ENCODE peak calls at places on chromosomes 11 and 22, in five cellular contexts. G is HepG2, I is GM23338, Y is IMR-90, E is left lung. W is an unnamed sample.

GRCh38 chr11:79237111-79237510 is 203.7 kb downstream of the TENM4 start:
- ATAC-seq in G (no peak), I (no peak), Y (peak), E (no peak), W (no peak)

GRCh38 chr11:70314730-70315129 is 44.2 kb downstream of the PPFIA1 start:
- ATAC-seq in G (no peak), I (no peak), Y (no peak), E (no peak), W (no peak)

GRCh38 chr11:97140885-97141494 is 751.2 kb downstream of the JRKL start:
- ATAC-seq in G (peak), I (peak), Y (no peak), E (peak), W (no peak)

GRCh38 chr11:134488913-134489312 is 76.9 kb upstream of the B3GAT1 start:
- ATAC-seq in G (no peak), I (no peak), Y (no peak), E (no peak), W (no peak)

GRCh38 chr11:7600205-7600775 is 73.0 kb downstream of the CYB5R2 start:
- ATAC-seq in G (peak), I (no peak), Y (peak), E (peak), W (peak)

GRCh38 chr11:30328676-30329075 is 5.8 kb downstream of the ARL14EP start:
- ATAC-seq in G (no peak), I (no peak), Y (peak), E (no peak), W (no peak)

GRCh38 chr11:96207459-96208449 is 135.2 kb downstream of the MAML2 start:
- ATAC-seq in G (peak), I (peak), Y (peak), E (peak), W (no peak)

GRCh38 chr22:49503896-49504521 is 323.7 kb downstream of the BRD1 start:
- ATAC-seq in G (no peak), I (no peak), Y (no peak), E (no peak), W (no peak)

GRCh38 chr11:7576671-7577225 is 62.9 kb downstream of the PPFIBP2 start:
- ATAC-seq in G (no peak), I (no peak), Y (peak), E (peak), W (peak)

GRCh38 chr22:29702025-29702930 is 17.5 kb upstream of the CABP7 start:
- ATAC-seq in G (peak), I (peak), Y (peak), E (peak), W (no peak)
- TF ChIP-seq CTCF in G (no peak), I (no peak), Y (peak), E (no peak), W (no peak)

GRCh38 chr11:62539238-62539925 is 7.2 kb downstream of the AHNAK start:
- ATAC-seq in G (no peak), I (no peak), Y (peak), E (peak), W (peak)
- H3K4me3 ChIP-seq in G (no peak), I (no peak), Y (no peak), E (no peak), W (peak)

DNA sequence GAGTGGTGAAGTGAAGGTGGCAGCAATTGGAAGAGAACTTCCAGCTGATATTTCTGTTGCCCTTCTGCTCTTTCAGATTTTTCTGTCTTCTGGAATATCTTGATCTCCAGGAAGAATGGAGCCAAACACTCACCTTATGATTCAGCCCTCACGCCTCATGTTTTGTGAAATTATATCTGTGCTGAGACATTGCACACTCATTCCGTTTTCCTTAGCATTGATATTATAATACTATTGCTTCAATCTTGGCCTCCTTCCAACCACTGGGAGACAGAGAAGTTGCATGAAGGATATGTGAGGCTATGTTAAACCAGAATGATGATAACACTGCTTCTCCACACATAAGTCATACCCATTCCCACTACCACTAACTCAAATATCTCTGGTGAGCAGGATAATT is 177.9 kb downstream of the ETS1 start:
- ATAC-seq in G (no peak), I (no peak), Y (peak), E (no peak), W (no peak)
- TF ChIP-seq CTCF in G (no peak), I (no peak), Y (no peak), E (no peak), W (no peak)

DNA sequence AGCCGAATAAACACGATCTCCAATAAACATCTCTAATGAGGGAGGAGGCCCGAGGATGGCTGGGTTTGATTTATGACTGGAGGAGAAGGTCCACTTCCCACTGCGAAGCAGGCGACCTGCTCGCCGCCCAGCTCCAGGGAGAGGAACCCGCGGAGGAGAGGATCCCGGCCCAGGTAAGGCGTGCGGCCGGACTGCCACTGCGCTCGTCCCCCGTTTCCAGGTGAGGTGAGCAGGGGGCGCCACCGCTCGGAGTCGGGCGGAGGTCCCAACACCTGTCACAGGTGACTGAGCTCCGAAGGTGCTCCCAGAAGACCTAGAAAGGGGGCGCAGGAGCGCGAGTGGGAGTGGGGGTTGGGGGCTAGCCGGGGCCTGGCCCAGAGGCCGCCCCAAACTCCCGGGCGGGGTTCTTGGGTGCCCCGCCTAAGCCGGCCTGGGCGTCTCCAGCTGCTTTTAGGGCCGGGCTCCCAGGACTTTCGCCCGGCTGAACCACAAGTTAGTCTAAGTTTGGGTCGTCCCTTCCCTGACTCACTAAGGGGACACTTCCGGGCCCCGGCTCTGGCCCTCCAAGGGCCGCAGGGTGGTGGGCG is 5.4 kb upstream of the PAX6 start:
- ATAC-seq in G (no peak), I (peak), Y (no peak), E (no peak), W (no peak)
- H3K4me3 ChIP-seq in G (no peak), I (peak), Y (no peak), E (no peak), W (no peak)

GRCh38 chr11:117610901-117611300 is 186.1 kb downstream of the DSCAML1 start:
- ATAC-seq in G (no peak), I (no peak), Y (no peak), E (no peak), W (no peak)

GRCh38 chr11:117606807-117607206 is 190.2 kb downstream of the DSCAML1 start:
- ATAC-seq in G (no peak), I (no peak), Y (no peak), E (no peak), W (no peak)

GRCh38 chr11:117607449-117607848 is 189.6 kb downstream of the DSCAML1 start:
- ATAC-seq in G (no peak), I (peak), Y (no peak), E (no peak), W (no peak)

GRCh38 chr11:117612111-117612510 is 184.9 kb downstream of the DSCAML1 start:
- ATAC-seq in G (no peak), I (no peak), Y (no peak), E (no peak), W (no peak)

DNA sequence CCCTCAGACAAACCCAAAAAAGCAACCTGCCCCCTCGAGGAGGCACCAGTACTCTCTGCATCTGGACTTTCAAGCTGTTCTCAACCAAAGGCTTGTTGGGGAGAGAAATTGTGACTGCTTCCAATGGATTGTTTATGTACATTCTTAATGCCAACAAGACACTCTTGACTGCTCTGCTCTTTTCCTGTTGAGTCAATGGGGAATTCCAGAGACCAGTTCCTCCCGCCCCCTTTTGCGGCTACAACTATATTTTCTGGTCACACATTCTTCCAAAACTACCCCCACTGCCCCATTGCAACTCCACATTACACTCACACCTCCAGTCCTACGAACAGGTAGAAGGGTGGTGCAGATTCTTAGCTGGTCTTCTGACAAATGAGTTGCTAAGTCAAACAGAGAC is 187.0 kb downstream of the DSCAML1 start:
- ATAC-seq in G (no peak), I (no peak), Y (no peak), E (no peak), W (no peak)
- TF ChIP-seq CTCF in G (no peak), I (no peak), Y (no peak), E (no peak), W (no peak)

GRCh38 chr11:773425-773824 is 3.9 kb downstream of the GATD1 start:
- ATAC-seq in G (no peak), I (no peak), Y (no peak), E (no peak), W (no peak)

GRCh38 chr11:773830-774229 is 3.5 kb downstream of the GATD1 start:
- ATAC-seq in G (no peak), I (no peak), Y (no peak), E (no peak), W (no peak)

GRCh38 chr11:772429-773390 is 4.6 kb downstream of the GATD1 start:
- ATAC-seq in G (no peak), I (no peak), Y (no peak), E (no peak), W (no peak)

GRCh38 chr11:776459-777287 is 614 bp downstream of the GATD1 start:
- ATAC-seq in G (peak), I (peak), Y (peak), E (peak), W (peak)

DNA sequence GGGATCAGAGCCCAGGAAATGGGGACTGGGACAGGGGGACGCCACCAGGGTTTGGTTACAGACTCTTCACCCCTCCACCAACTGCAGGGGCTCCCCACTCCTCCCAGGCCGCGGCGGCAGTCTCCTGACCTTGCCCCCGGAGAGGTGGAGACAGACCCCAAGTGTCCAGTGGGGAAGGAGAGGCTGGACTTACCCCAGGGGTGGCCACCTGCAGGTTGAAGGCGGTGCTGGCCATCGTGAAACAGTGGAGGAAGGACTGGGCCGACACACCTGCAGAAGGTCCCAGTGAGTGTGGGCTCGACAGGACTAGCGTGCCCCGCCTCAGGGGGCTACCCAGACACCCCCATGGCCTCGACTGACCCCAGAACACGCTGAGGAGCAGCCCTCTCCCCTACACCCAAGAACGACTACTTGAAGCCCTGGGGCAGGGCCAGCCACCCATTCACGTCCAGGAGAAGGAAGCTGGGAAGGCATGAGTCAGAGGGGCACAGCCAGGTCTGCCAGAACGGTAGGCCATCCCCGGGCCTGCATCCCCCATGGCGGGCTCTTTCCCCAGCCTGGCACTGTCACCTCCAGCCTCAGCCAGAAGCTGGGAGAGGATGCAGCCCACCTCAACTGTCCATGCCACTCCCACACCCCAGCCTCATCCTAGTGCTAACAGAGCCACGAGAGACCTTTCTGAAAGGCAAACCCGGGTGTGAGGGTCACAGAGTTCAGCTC is 2.3 kb downstream of the GATD1 start:
- ATAC-seq in G (no peak), I (no peak), Y (no peak), E (no peak), W (no peak)
- H3K4me3 ChIP-seq in G (no peak), I (no peak), Y (no peak), E (no peak), W (peak)

DNA sequence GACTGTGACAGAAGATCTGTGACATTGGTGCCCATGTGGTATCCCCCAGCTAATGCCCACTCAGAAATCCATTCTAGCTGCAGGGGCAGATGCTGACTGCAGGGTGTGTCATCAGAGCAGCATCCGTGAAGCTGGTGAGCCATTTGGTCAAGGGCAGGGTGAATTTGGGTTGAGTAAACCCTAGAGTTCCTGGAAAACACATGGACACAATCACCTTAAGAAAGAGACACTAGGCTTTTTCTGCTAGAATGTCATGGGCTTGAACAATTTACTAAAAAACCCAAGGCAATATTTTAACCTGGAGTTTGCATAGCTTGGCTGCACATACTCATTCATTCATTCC is 100.0 kb downstream of the ADAMTS15 start:
- ATAC-seq in G (no peak), I (no peak), Y (peak), E (no peak), W (no peak)
- TF ChIP-seq CTCF in G (no peak), I (no peak), Y (no peak), E (no peak), W (no peak)

GRCh38 chr22:42611076-42611475 is 3.6 kb downstream of the POLDIP3 start:
- ATAC-seq in G (no peak), I (no peak), Y (no peak), E (no peak), W (no peak)

GRCh38 chr22:42613869-42614268 is 814 bp downstream of the POLDIP3 start:
- ATAC-seq in G (no peak), I (no peak), Y (no peak), E (peak), W (no peak)

GRCh38 chr22:42612336-42612735 is 2.3 kb downstream of the POLDIP3 start:
- ATAC-seq in G (no peak), I (no peak), Y (no peak), E (no peak), W (no peak)

GRCh38 chr22:42608481-42609361 is 6.0 kb downstream of the POLDIP3 start:
- ATAC-seq in G (no peak), I (peak), Y (peak), E (peak), W (peak)

GRCh38 chr22:42610211-42610610 is 4.5 kb downstream of the POLDIP3 start:
- ATAC-seq in G (no peak), I (no peak), Y (no peak), E (no peak), W (no peak)
- H3K4me3 ChIP-seq in G (no peak), I (no peak), Y (no peak), E (no peak), W (no peak)

GRCh38 chr11:76673164-76674142 is 2.9 kb upstream of the LRRC32 start:
- ATAC-seq in G (peak), I (no peak), Y (no peak), E (no peak), W (no peak)

GRCh38 chr11:76671626-76672309 is 1.2 kb upstream of the LRRC32 start:
- ATAC-seq in G (no peak), I (no peak), Y (no peak), E (no peak), W (no peak)

GRCh38 chr11:76677010-76677771 is 6.6 kb upstream of the LRRC32 start:
- ATAC-seq in G (no peak), I (no peak), Y (peak), E (no peak), W (no peak)

GRCh38 chr11:76672431-76673163 is 2.0 kb upstream of the LRRC32 start:
- ATAC-seq in G (peak), I (no peak), Y (no peak), E (no peak), W (peak)

GRCh38 chr11:76674517-76675400 is 4.2 kb upstream of the LRRC32 start:
- ATAC-seq in G (no peak), I (peak), Y (no peak), E (no peak), W (no peak)
- TF ChIP-seq CTCF in G (no peak), I (peak), Y (no peak), E (no peak), W (no peak)

GRCh38 chr11:60844870-60845221 is 2.9 kb downstream of the CCDC86 start:
- ATAC-seq in G (peak), I (no peak), Y (no peak), E (no peak), W (no peak)
- H3K4me3 ChIP-seq in G (peak), I (peak), Y (no peak), E (no peak), W (no peak)